ENCODE peak calls at places on chromosomes 11 and 22, in seven cellular contexts. O is endothelial cell, H is NCI-H1092 treated with DMSO at 0.1 percent for 48 hours, K is ELF-1, X is foreskin fibroblast, F is astrocyte of the spinal cord, T is fibroblast of the aortic adventitia. U is an unnamed sample.

GRCh38 chr11:43985386-43985752 is 42.9 kb downstream of the C11orf96 start:
- DNase-seq in O (no peak), H (no peak), K (no peak), X (no peak), F (no peak), T (no peak), U (no peak)

GRCh38 chr11:70834984-70835560 is 417.3 kb downstream of the SHANK2 start:
- DNase-seq in O (no peak), H (no peak), K (no peak), X (no peak), F (no peak), T (no peak), U (no peak)

GRCh38 chr11:35304393-35304790 is 115.0 kb downstream of the SLC1A2 start:
- DNase-seq in O (no peak), H (peak), K (no peak), X (peak), F (peak), T (peak), U (no peak)

GRCh38 chr11:113668255-113668654 is 37.9 kb downstream of the TMPRSS5 start:
- DNase-seq in O (no peak), H (no peak), K (no peak), X (no peak), F (no peak), T (no peak), U (no peak)

GRCh38 chr11:57421805-57422204 is 5.1 kb downstream of the SLC43A3 start:
- DNase-seq in O (no peak), H (no peak), K (no peak), X (no peak), F (no peak), T (no peak), U (no peak)

GRCh38 chr11:46991391-46991790 is 54.8 kb downstream of the CSTPP1 start:
- DNase-seq in O (no peak), H (no peak), K (no peak), X (no peak), F (no peak), T (no peak), U (no peak)

GRCh38 chr22:41857160-41857859 is 24.4 kb downstream of the SREBF2 start:
- DNase-seq in O (peak), H (no peak), K (peak), X (peak), F (peak), T (peak), U (peak)

GRCh38 chr22:27183474-27183873 is 526.1 kb downstream of the MIAT start:
- DNase-seq in O (no peak), H (no peak), K (no peak), X (no peak), F (no peak), T (no peak), U (no peak)

GRCh38 chr11:45615182-45615792 is 50.1 kb downstream of the CHST1 start:
- DNase-seq in O (no peak), H (no peak), K (no peak), X (no peak), F (no peak), T (no peak), U (no peak)

GRCh38 chr11:57913713-57914704 is 109.7 kb upstream of the OR9Q1 start:
- DNase-seq in O (no peak), H (no peak), K (no peak), X (no peak), F (no peak), T (no peak), U (no peak)

GRCh38 chr22:46075764-46076531 is 74.4 kb upstream of the PPARA start:
- DNase-seq in O (no peak), H (no peak), K (no peak), X (no peak), F (no peak), T (peak), U (no peak)

GRCh38 chr11:75352417-75353206 is 1.2 kb upstream of the ARRB1 start:
- DNase-seq in O (peak), H (no peak), K (no peak), X (no peak), F (no peak), T (no peak), U (no peak)

GRCh38 chr11:35267504-35267903 is 128.5 kb downstream of the CD44 start:
- DNase-seq in O (no peak), H (no peak), K (no peak), X (no peak), F (peak), T (peak), U (no peak)

GRCh38 chr22:35327690-35328471 is 28.2 kb downstream of the TOM1 start:
- DNase-seq in O (no peak), H (no peak), K (no peak), X (no peak), F (no peak), T (no peak), U (no peak)

GRCh38 chr22:39139933-39140332 is 12.5 kb downstream of the CBX7 start:
- DNase-seq in O (no peak), H (no peak), K (no peak), X (no peak), F (no peak), T (no peak), U (no peak)

GRCh38 chr11:2212411-2213251 is 41.0 kb upstream of the TH start:
- DNase-seq in O (no peak), H (no peak), K (no peak), X (no peak), F (no peak), T (no peak), U (no peak)

GRCh38 chr22:39243443-39244072 is 1.2 kb downstream of the PDGFB start:
- DNase-seq in O (no peak), H (no peak), K (no peak), X (no peak), F (no peak), T (no peak), U (no peak)

GRCh38 chr11:95831198-95831883 is 41.0 kb downstream of the CEP57 start:
- DNase-seq in O (no peak), H (no peak), K (no peak), X (peak), F (peak), T (peak), U (no peak)

GRCh38 chr11:117332843-117333242 is 5.2 kb downstream of the CEP164 start:
- DNase-seq in O (no peak), H (no peak), K (no peak), X (no peak), F (no peak), T (no peak), U (no peak)

GRCh38 chr11:64333556-64333955 is 6.4 kb upstream of the CCDC88B start:
- DNase-seq in O (no peak), H (no peak), K (no peak), X (no peak), F (no peak), T (no peak), U (no peak)

U was measured in NCI-H1436.